ENCODE peak calls at places on chromosome 1, in nine cellular contexts. A is prostate gland, S is H1, L is vagina, H is transverse colon, O is sigmoid colon, F is GM12878, R is esophagus muscularis mucosa, M is suprapubic skin. K is an unnamed sample.
A peak's percentile ranks its signal among the peaks of the same experiment; 100 is the strongest.

GRCh38 chr1:22562584-22563551 is at the start of gene EPHA8:
- DNase-seq in H (no peak), A (no peak), F (no peak), L (no peak), S (no peak), O (no peak), M (no peak), R (no peak), K (no peak)

GRCh38 chr1:6599141-6599975 is 3.3 kb downstream of the KLHL21 start:
- DNase-seq in H (peak; percentile 49), R (no peak), O (no peak), S (no peak), A (no peak), M (no peak), F (no peak), L (no peak), K (peak; percentile 87)

GRCh38 chr1:214205053-214205452 is 75.9 kb upstream of the SMYD2 start:
- DNase-seq in L (no peak), H (no peak), F (no peak), S (no peak), A (no peak), O (no peak), R (no peak), M (no peak), K (no peak)

GRCh38 chr1:83491930-83492329 is 507.0 kb downstream of the TTLL7 start:
- DNase-seq in S (no peak), R (no peak), O (no peak), F (no peak), M (no peak), A (no peak), L (no peak), H (no peak), K (no peak)

GRCh38 chr1:35533596-35533995 is 23.6 kb downstream of the KIAA0319L start:
- DNase-seq in R (no peak), S (no peak), M (no peak), H (no peak), F (no peak), A (no peak), L (no peak), O (no peak), K (no peak)

GRCh38 chr1:157963713-157964112 is 29.7 kb upstream of the KIRREL1 start:
- DNase-seq in M (peak; percentile 66), R (no peak), A (peak; percentile 35), H (peak; percentile 73), F (no peak), O (peak; percentile 75), L (no peak), S (peak; percentile 17), K (peak; percentile 84)

GRCh38 chr1:110976089-110976488 is 12.4 kb upstream of the LRIF1 start:
- DNase-seq in L (no peak), O (no peak), F (no peak), A (no peak), M (no peak), S (no peak), H (no peak), R (no peak), K (no peak)

GRCh38 chr1:240691521-240692338 is 79.8 kb upstream of the GREM2 start:
- DNase-seq in H (peak; percentile 19), A (no peak), L (no peak), R (no peak), S (peak; percentile 27), O (peak; percentile 69), M (peak; percentile 75), F (no peak), K (no peak)

GRCh38 chr1:228459091-228459993 is 27.8 kb upstream of the RNF187 start:
- DNase-seq in S (no peak), H (peak; percentile 58), A (no peak), M (peak; percentile 83), R (no peak), O (peak; percentile 80), L (no peak), F (no peak), K (peak; percentile 85)

GRCh38 chr1:225691377-225691776 is 38.5 kb upstream of the ENAH start:
- DNase-seq in H (no peak), O (no peak), M (no peak), F (no peak), A (no peak), S (no peak), L (no peak), R (no peak), K (no peak)

GRCh38 chr1:64923294-64923718 is 43.0 kb downstream of the JAK1 start:
- DNase-seq in L (no peak), S (no peak), F (no peak), H (no peak), M (no peak), R (peak; percentile 5), O (no peak), A (no peak), K (no peak)

GRCh38 chr1:9715536-9716226 is 64.2 kb downstream of the PIK3CD start:
- DNase-seq in L (no peak), F (no peak), R (no peak), A (no peak), S (no peak), H (no peak), O (no peak), M (no peak), K (peak; percentile 84)

GRCh38 chr1:106675558-106675957 is 380.9 kb upstream of the PRMT6 start:
- DNase-seq in L (no peak), M (no peak), A (no peak), O (no peak), R (no peak), S (no peak), H (no peak), F (no peak), K (no peak)

GRCh38 chr1:162016616-162017015 is 7.1 kb downstream of the OLFML2B start:
- DNase-seq in S (no peak), A (no peak), H (no peak), L (no peak), F (no peak), M (no peak), R (no peak), O (no peak), K (no peak)

GRCh38 chr1:198253259-198253658 is 96.5 kb downstream of the NEK7 start:
- DNase-seq in R (no peak), A (no peak), H (no peak), L (no peak), F (peak; percentile 30), M (no peak), S (no peak), O (no peak), K (no peak)

GRCh38 chr1:198254948-198255347 is 98.2 kb downstream of the NEK7 start:
- DNase-seq in S (no peak), H (no peak), O (no peak), A (no peak), L (no peak), R (no peak), F (no peak), M (no peak), K (no peak)

GRCh38 chr1:198255783-198256182 is 99.0 kb downstream of the NEK7 start:
- DNase-seq in L (no peak), H (no peak), R (no peak), M (no peak), S (no peak), F (no peak), O (no peak), A (no peak), K (no peak)

GRCh38 chr1:198253668-198254067 is 96.9 kb downstream of the NEK7 start:
- DNase-seq in F (peak; percentile 50), L (no peak), O (no peak), H (no peak), R (no peak), A (no peak), M (no peak), S (no peak), K (no peak)

DNA sequence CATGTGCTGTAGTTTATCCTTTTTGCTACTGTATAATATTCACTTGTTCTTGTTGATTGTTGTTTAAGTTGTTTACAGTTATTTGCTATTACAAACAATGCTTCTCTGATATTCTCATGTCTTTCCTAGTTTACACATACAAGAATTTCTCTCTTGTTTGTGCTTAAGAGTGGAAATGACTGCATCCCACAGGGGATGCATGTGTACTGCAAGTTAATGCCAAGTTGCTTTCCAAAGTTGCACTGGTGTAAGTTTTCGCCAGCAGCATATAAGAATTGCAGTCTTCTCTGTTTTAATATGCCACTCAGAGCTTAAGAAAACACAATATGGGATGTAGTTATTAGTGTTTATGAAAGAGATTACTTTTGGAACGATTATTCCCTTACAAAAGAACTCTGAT is 97.7 kb downstream of the NEK7 start:
- DNase-seq in M (no peak), A (no peak), F (no peak), S (no peak), H (no peak), R (no peak), L (no peak), O (no peak), K (no peak)
- TF ChIP-seq CTCF in M (no peak), A (no peak), F (no peak), S (no peak), H (no peak), R (no peak), L (no peak), O (no peak), K (no peak)

GRCh38 chr1:202861420-202862121 is 27.4 kb downstream of the RABIF start:
- DNase-seq in R (peak; percentile 96), O (peak; percentile 96), L (no peak), M (peak; percentile 94), S (peak; percentile 78), A (peak; percentile 95), H (peak; percentile 94), F (no peak), K (peak; percentile 96)
- TF ChIP-seq POLR2A in R (no peak), O (no peak), L (no peak), M (no peak), S (no peak), A (peak; percentile 73), H (peak; percentile 64), F (no peak), K (no peak)

DNA sequence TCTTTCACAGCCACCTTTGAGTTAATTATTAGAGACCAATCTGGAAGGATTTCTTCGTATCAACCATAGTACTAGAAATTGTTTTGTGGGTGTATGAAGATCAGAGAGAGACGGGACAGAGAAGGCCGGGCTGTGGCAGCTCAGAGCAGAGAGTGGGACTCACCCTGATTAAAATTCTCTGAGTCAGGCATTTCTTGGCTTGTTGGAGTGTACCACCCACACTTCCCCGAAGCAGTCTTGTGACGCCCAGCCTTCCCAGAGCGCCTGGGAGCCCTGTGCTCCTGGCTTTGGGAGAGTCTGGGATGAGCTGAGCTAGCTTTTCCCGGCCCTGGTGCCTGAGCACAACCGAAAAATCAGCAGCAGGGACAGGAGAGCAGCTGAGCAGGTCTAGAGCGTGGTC is 19.4 kb downstream of the PLEKHM2 start:
- DNase-seq in H (peak; percentile 49), F (no peak), L (no peak), O (peak; percentile 94), A (peak; percentile 49), S (no peak), M (peak; percentile 89), R (peak; percentile 94), K (no peak)
- TF ChIP-seq POLR2AphosphoS5 in H (peak; percentile 37), F (no peak), L (peak; percentile 88), O (no peak), A (peak; percentile 79), S (no peak), M (peak; percentile 42), R (peak; percentile 85), K (peak; percentile 79)

DNA sequence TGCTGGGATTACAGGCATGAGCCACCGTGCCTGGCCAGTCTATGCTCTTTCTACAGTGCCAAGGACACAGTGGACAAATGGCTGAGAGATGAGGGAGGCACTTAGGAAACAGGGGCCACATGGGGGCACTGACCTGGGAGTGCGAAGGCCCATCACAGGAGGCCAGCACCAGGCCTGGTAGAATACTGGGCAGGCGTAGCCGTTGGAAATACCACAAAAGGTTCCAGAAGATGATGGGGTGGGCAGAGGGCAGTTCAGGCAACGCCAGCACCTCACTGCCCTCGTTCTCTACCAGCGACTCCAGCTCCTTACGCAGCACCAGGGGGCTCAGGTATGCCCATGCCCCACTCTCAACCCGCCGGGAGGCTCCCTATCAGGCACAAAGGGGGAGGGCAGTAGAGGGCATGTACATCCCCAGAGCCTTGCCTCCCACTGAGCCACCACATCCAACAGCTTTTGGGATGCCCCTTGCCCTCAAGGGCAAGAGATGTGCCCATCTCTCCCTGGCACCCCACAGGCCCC is 9.4 kb upstream of the GATAD2B start:
- DNase-seq in F (no peak), L (no peak), R (no peak), O (no peak), M (no peak), A (no peak), S (no peak), H (no peak), K (peak; percentile 27)
- TF ChIP-seq CTCF in F (no peak), L (no peak), R (no peak), O (no peak), M (no peak), A (no peak), S (no peak), H (no peak), K (no peak)

K was measured in spleen.